ENCODE peak calls at places on chromosomes 1 and 21, in five cellular contexts. D, J, C, E and L are unnamed samples.

GRCh38 chr1:234108921-234109320 is 204.4 kb downstream of the SLC35F3 start:
- DNase-seq in D (peak; percentile 4), J (no peak), C (no peak), E (no peak), L (no peak)

GRCh38 chr1:170214117-170214979 is 68.6 kb downstream of the NTMT2 start:
- DNase-seq in D (peak; percentile 61), J (no peak), C (no peak), E (no peak), L (no peak)

GRCh38 chr1:202034683-202035462 is 24.5 kb downstream of the ELF3 start:
- DNase-seq in D (peak; percentile 96), J (no peak), C (no peak), E (no peak), L (peak; percentile 95)

GRCh38 chr21:45048968-45049367 is 25.4 kb upstream of the ADARB1 start:
- DNase-seq in D (no peak), J (no peak), C (no peak), E (peak; percentile 13), L (peak; percentile 63)

GRCh38 chr1:212792396-212792908 is 758 bp downstream of the TATDN3 start:
- DNase-seq in D (no peak), J (no peak), C (no peak), E (no peak), L (no peak)

GRCh38 chr1:20123696-20124450 is 4.5 kb upstream of the PLA2G2D start:
- DNase-seq in D (peak; percentile 21), J (no peak), C (no peak), E (no peak), L (no peak)

GRCh38 chr1:200642481-200642880 is 21.9 kb upstream of the KIF14 start:
- DNase-seq in D (peak; percentile 33), J (no peak), C (no peak), E (no peak), L (no peak)

GRCh38 chr1:27787895-27788294 is 14.9 kb downstream of the STX12 start:
- DNase-seq in D (peak; percentile 89), J (no peak), C (no peak), E (no peak), L (no peak)

GRCh38 chr21:38544681-38545080 is 46.4 kb upstream of the ERG start:
- DNase-seq in D (no peak), J (no peak), C (no peak), E (no peak), L (no peak)

GRCh38 chr1:230268371-230269170 is 157.6 kb downstream of the PGBD5 start:
- DNase-seq in D (peak; percentile 86), J (no peak), C (no peak), E (peak; percentile 58), L (peak; percentile 64)

GRCh38 chr1:182389619-182390047 is 2.0 kb downstream of the GLUL start:
- DNase-seq in D (no peak), J (no peak), C (no peak), E (no peak), L (peak; percentile 66)

GRCh38 chr21:35206141-35207125 is 157.3 kb upstream of the RUNX1 start:
- DNase-seq in D (no peak), J (no peak), C (no peak), E (no peak), L (no peak)

GRCh38 chr1:17319561-17320350 is 11.8 kb downstream of the PADI4 start:
- DNase-seq in D (no peak), J (no peak), C (no peak), E (no peak), L (peak; percentile 20)

GRCh38 chr1:153355445-153356071 is 2.1 kb upstream of the S100A9 start:
- DNase-seq in D (peak; percentile 84), J (no peak), C (peak; percentile 46), E (peak; percentile 67), L (peak; percentile 73)

GRCh38 chr21:45540601-45540970 is 1.7 kb downstream of the SLC19A1 start:
- DNase-seq in D (no peak), J (no peak), C (no peak), E (no peak), L (no peak)

GRCh38 chr1:228105269-228105995 is 2.3 kb upstream of the C1orf35 start:
- DNase-seq in D (no peak), J (no peak), C (no peak), E (peak; percentile 58), L (no peak)

GRCh38 chr1:11784993-11785769 is 20.6 kb downstream of the MTHFR start:
- DNase-seq in D (peak; percentile 74), J (no peak), C (peak; percentile 38), E (peak; percentile 82), L (peak; percentile 82)

GRCh38 chr1:2374260-2375155 is 16.8 kb downstream of the MORN1 start:
- DNase-seq in D (no peak), J (no peak), C (no peak), E (peak; percentile 48), L (peak; percentile 14)

GRCh38 chr1:180211860-180212229 is 18.2 kb upstream of the LHX4 start:
- DNase-seq in D (no peak), J (no peak), C (no peak), E (no peak), L (no peak)

GRCh38 chr1:157163273-157164127 is 25.3 kb upstream of the ETV3 start:
- DNase-seq in D (peak; percentile 61), J (no peak), C (peak; percentile 77), E (peak; percentile 90), L (peak; percentile 75)

GRCh38 chr1:65119951-65120350 is 28.1 kb upstream of the AK4 start:
- DNase-seq in D (no peak), J (no peak), C (no peak), E (no peak), L (no peak)

GRCh38 chr1:35881850-35882273 is 1.1 kb upstream of the AGO1 start:
- DNase-seq in D (peak; percentile 24), J (no peak), C (no peak), E (no peak), L (no peak)

GRCh38 chr1:183306317-183307042 is 111.7 kb downstream of the NMNAT2 start:
- DNase-seq in D (no peak), J (no peak), C (no peak), E (no peak), L (no peak)

GRCh38 chr1:117671781-117672501 is 66.1 kb downstream of the TENT5C start:
- DNase-seq in D (peak; percentile 80), J (peak; percentile 27), C (no peak), E (no peak), L (peak; percentile 44)

GRCh38 chr21:24823247-24823646 is 784.0 kb downstream of the MRPL39 start:
- DNase-seq in D (no peak), J (no peak), C (no peak), E (no peak), L (no peak)

GRCh38 chr21:16169102-16169511 is 439.3 kb downstream of the USP25 start:
- DNase-seq in D (no peak), J (no peak), C (no peak), E (no peak), L (no peak)

GRCh38 chr1:59703226-59703917 is 111.4 kb upstream of the HOOK1 start:
- DNase-seq in D (peak; percentile 42), J (no peak), C (no peak), E (no peak), L (no peak)

GRCh38 chr1:236994450-236994849 is 9.8 kb downstream of the MT1HL1 start:
- DNase-seq in D (no peak), J (no peak), C (no peak), E (no peak), L (no peak)

GRCh38 chr1:67540733-67541125 is 110.5 kb upstream of the SERBP1 start:
- DNase-seq in D (no peak), J (no peak), C (no peak), E (no peak), L (no peak)

GRCh38 chr1:174942547-174943255 is 57.0 kb upstream of the CACYBP start:
- DNase-seq in D (peak; percentile 46), J (no peak), C (no peak), E (no peak), L (no peak)

GRCh38 chr21:26958792-26959191 is 8.1 kb downstream of the ADAMTS5 start:
- DNase-seq in D (no peak), J (no peak), C (no peak), E (no peak), L (no peak)

GRCh38 chr1:153404086-153404635 is 12.2 kb upstream of the S100A7A start:
- DNase-seq in D (no peak), J (no peak), C (no peak), E (no peak), L (no peak)

GRCh38 chr1:41664861-41665640 is 180.6 kb upstream of the EDN2 start:
- DNase-seq in D (peak; percentile 85), J (no peak), C (no peak), E (no peak), L (no peak)

GRCh38 chr21:46155514-46156377 is at the start of gene FTCD:
- DNase-seq in D (no peak), J (no peak), C (no peak), E (peak; percentile 50), L (peak; percentile 16)

GRCh38 chr1:19477284-19478240 is 7.8 kb downstream of the CAPZB start:
- DNase-seq in D (no peak), J (no peak), C (no peak), E (peak; percentile 72), L (no peak)

GRCh38 chr1:212261361-212261929 is 23.8 kb upstream of the PPP2R5A start:
- DNase-seq in D (no peak), J (no peak), C (no peak), E (no peak), L (no peak)